ENCODE peak calls at places on chromosomes 7 and 10, in eight cellular contexts. N is left kidney, A is heart right ventricle, Q is dermis blood vessel endothelial cell, C is transverse colon, W is heart left ventricle, R is lung, I is hepatocyte. H is an unnamed sample.

GRCh38 chr7:126524967-126525366 is 727.8 kb downstream of the GRM8 start:
- DNase-seq in I (no peak), R (no peak), Q (no peak), C (no peak), N (no peak), A (no peak), W (no peak), H (no peak)

GRCh38 chr10:119431034-119431767 is 111.3 kb downstream of the RGS10 start:
- DNase-seq in W (no peak), R (no peak), I (no peak), C (no peak), Q (no peak), N (no peak), A (no peak), H (no peak)

GRCh38 chr7:91194841-91195240 is 69.4 kb upstream of the FZD1 start:
- DNase-seq in C (no peak), I (no peak), W (no peak), A (no peak), Q (no peak), R (no peak), N (peak; percentile 48), H (no peak)

GRCh38 chr10:14742815-14743214 is 31.9 kb downstream of the FAM107B start:
- DNase-seq in W (no peak), Q (no peak), A (no peak), C (no peak), N (no peak), I (no peak), R (no peak), H (no peak)

GRCh38 chr7:7970113-7970619 is 1.6 kb downstream of the GLCCI1 start:
- DNase-seq in N (peak; percentile 81), Q (no peak), I (peak; percentile 36), R (no peak), W (no peak), C (no peak), A (no peak), H (peak; percentile 43)

GRCh38 chr7:19491821-19492452 is 216.9 kb downstream of the POLR1F start:
- DNase-seq in R (no peak), I (peak; percentile 21), W (no peak), C (no peak), N (peak; percentile 26), Q (peak; percentile 21), A (no peak), H (no peak)

GRCh38 chr7:7323352-7323751 is 141.0 kb downstream of the C1GALT1 start:
- DNase-seq in C (no peak), A (no peak), N (peak; percentile 62), R (no peak), Q (no peak), W (no peak), I (no peak), H (no peak)

GRCh38 chr7:136150311-136150710 is 173.2 kb upstream of the MTPN start:
- DNase-seq in Q (no peak), R (no peak), N (no peak), W (no peak), I (no peak), A (no peak), C (no peak), H (no peak)